ENCODE peak calls at places on chromosomes 6 and 20, in four cellular contexts. K, A, Q and G are unnamed samples.
A peak's percentile ranks its signal among the peaks of the same experiment; 100 is the strongest.

GRCh38 chr6:142500265-142500786 is 198.5 kb downstream of the ADGRG6 start:
- DNase-seq in K (no peak), A (no peak), Q (no peak), G (no peak)

GRCh38 chr6:11296449-11297375 is 64.2 kb upstream of the NEDD9 start:
- DNase-seq in K (no peak), A (no peak), Q (no peak), G (no peak)

GRCh38 chr20:58109918-58110635 is 118.4 kb downstream of the ANKRD60 start:
- DNase-seq in K (no peak), A (no peak), Q (no peak), G (no peak)

GRCh38 chr6:140627002-140627401 is 1252.6 kb upstream of the CITED2 start:
- DNase-seq in K (no peak), A (no peak), Q (no peak), G (no peak)

GRCh38 chr20:573414-574296 is 30.1 kb upstream of the CSNK2A1 start:
- DNase-seq in K (no peak), A (no peak), Q (no peak), G (no peak)

GRCh38 chr20:39822667-39823066 is 860.5 kb downstream of the DHX35 start:
- DNase-seq in K (no peak), A (no peak), Q (no peak), G (peak; percentile 15)

GRCh38 chr6:13559968-13560650 is 14.3 kb upstream of the SIRT5 start:
- DNase-seq in K (no peak), A (no peak), Q (no peak), G (no peak)

GRCh38 chr6:150152891-150153876 is 10.3 kb downstream of the PPP1R14C start:
- DNase-seq in K (no peak), A (no peak), Q (no peak), G (no peak)

GRCh38 chr6:157070403-157071107 is 252.8 kb downstream of the TMEM242 start:
- DNase-seq in K (no peak), A (no peak), Q (peak; percentile 19), G (no peak)

GRCh38 chr6:147684906-147685305 is 176.4 kb downstream of the SAMD5 start:
- DNase-seq in K (no peak), A (no peak), Q (no peak), G (no peak)

GRCh38 chr6:43809417-43810305 is 39.6 kb downstream of the VEGFA start:
- DNase-seq in K (no peak), A (peak; percentile 8), Q (no peak), G (no peak)

GRCh38 chr6:134830945-134831344 is 119.0 kb downstream of the ALDH8A1 start:
- DNase-seq in K (no peak), A (no peak), Q (no peak), G (no peak)

GRCh38 chr20:17077030-17077429 is 149.8 kb upstream of the PCSK2 start:
- DNase-seq in K (no peak), A (no peak), Q (no peak), G (no peak)

GRCh38 chr20:14098261-14098660 is 102.9 kb downstream of the MACROD2 start:
- DNase-seq in K (no peak), A (no peak), Q (no peak), G (no peak)

GRCh38 chr6:141552463-141552862 is 580.3 kb upstream of the GJE1 start:
- DNase-seq in K (no peak), A (peak; percentile 5), Q (no peak), G (no peak)

GRCh38 chr6:54419885-54420284 is 111.6 kb downstream of the TINAG start:
- DNase-seq in K (peak; percentile 71), A (no peak), Q (no peak), G (peak; percentile 85)

GRCh38 chr6:1335367-1336037 is 23.6 kb downstream of the FOXQ1 start:
- DNase-seq in K (peak; percentile 21), A (no peak), Q (no peak), G (peak; percentile 55)

GRCh38 chr20:9978395-9979004 is 56.3 kb upstream of the ANKEF1 start:
- DNase-seq in K (peak; percentile 58), A (peak; percentile 72), Q (peak; percentile 80), G (peak; percentile 49)

GRCh38 chr6:101001012-101001411 is 119.9 kb upstream of the ASCC3 start:
- DNase-seq in K (no peak), A (peak; percentile 57), Q (no peak), G (no peak)

GRCh38 chr20:33313686-33314314 is 30.8 kb downstream of the BPIFB1 start:
- DNase-seq in K (no peak), A (no peak), Q (no peak), G (no peak)

GRCh38 chr6:2196079-2196679 is 49.2 kb downstream of the GMDS start:
- DNase-seq in K (no peak), A (peak; percentile 60), Q (peak; percentile 61), G (no peak)

GRCh38 chr20:8790442-8791074 is 278.3 kb upstream of the PLCB4 start:
- DNase-seq in K (no peak), A (peak; percentile 41), Q (peak; percentile 58), G (no peak)

GRCh38 chr6:53437557-53438202 is 88.9 kb upstream of the ELOVL5 start:
- DNase-seq in K (no peak), A (peak; percentile 64), Q (peak; percentile 61), G (peak; percentile 49)

GRCh38 chr20:6162239-6162638 is 39.4 kb upstream of the FERMT1 start:
- DNase-seq in K (no peak), A (no peak), Q (no peak), G (no peak)

GRCh38 chr6:125107896-125108295 is 45.7 kb upstream of the TPD52L1 start:
- DNase-seq in K (no peak), A (no peak), Q (no peak), G (no peak)

GRCh38 chr6:113396644-113397201 is 460.4 kb upstream of the MARCKS start:
- DNase-seq in K (no peak), A (no peak), Q (no peak), G (no peak)

GRCh38 chr20:63567382-63568169 is 6.5 kb downstream of the HELZ2 start:
- DNase-seq in K (no peak), A (peak; percentile 30), Q (no peak), G (no peak)

GRCh38 chr20:18647777-18648176 is 59.9 kb downstream of the DTD1 start:
- DNase-seq in K (no peak), A (no peak), Q (peak; percentile 30), G (no peak)

GRCh38 chr6:82176616-82177015 is 70.9 kb downstream of the IBTK start:
- DNase-seq in K (no peak), A (no peak), Q (no peak), G (no peak)

GRCh38 chr20:59770270-59770669 is 163.2 kb downstream of the SYCP2 start:
- DNase-seq in K (no peak), A (no peak), Q (peak; percentile 23), G (no peak)

GRCh38 chr6:157593596-157593995 is 212.6 kb downstream of the ZDHHC14 start:
- DNase-seq in K (no peak), A (no peak), Q (no peak), G (no peak)

GRCh38 chr6:132929141-132929540 is 114.8 kb downstream of the RPS12 start:
- DNase-seq in K (no peak), A (no peak), Q (no peak), G (no peak)

GRCh38 chr6:101722991-101723579 is 329.6 kb downstream of the GRIK2 start:
- DNase-seq in K (peak; percentile 88), A (no peak), Q (no peak), G (peak; percentile 78)

GRCh38 chr6:148846778-148847761 is 100.2 kb downstream of the UST start:
- DNase-seq in K (no peak), A (no peak), Q (no peak), G (no peak)

GRCh38 chr6:31702421-31702818 is 704 bp downstream of the ABHD16A start:
- DNase-seq in K (no peak), A (no peak), Q (no peak), G (no peak)

GRCh38 chr6:56708810-56709597 is 66.3 kb upstream of the DST start:
- DNase-seq in K (no peak), A (peak; percentile 54), Q (peak; percentile 62), G (no peak)
- TF ChIP-seq CTCF in K (no peak), A (peak; percentile 86), Q (peak; percentile 73), G (peak; percentile 42)

DNA sequence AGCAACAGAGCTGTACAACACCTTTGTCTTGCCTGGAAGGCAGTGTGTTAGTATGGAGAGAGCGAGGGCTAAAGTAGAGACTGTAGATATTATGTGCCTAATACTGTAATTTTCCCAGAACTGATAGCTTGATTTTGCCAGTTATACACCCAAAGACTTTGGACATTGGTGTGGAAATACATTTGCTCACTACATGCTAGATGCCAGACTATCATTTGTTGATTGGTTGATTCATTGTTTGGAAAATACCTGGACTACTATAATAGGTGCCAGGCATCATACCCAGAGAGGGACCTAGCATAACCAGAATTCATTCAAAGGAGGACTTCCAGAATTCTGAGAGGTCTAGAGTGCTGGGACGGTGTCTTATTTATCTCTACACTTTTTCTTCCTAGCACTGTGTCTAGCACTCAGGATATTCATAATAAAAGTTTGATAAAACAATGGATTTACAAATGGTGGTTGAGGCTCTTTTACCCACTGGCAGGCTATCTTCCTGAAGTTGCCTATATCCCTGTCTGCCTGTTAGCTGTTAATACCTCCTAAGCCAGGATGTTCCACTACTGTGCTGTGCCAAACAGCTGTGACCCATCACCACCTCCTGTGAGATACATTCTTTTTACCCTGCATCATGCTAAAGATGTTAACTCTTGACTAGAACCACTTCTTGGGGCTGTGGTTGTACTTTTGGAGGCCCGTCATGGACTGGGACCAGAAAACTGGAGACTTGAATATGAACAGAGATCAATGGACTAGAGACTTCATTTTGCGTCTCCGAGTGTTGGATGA is 72.2 kb upstream of the FUCA2 start:
- DNase-seq in K (no peak), A (no peak), Q (no peak), G (no peak)
- H3K4me3 ChIP-seq in K (no peak overlapping the region), A (no peak overlapping the region), Q (no peak overlapping the region), G (no peak overlapping the region)

GRCh38 chr6:3296113-3296512 is 37.4 kb downstream of the PSMG4 start:
- DNase-seq in K (no peak), A (no peak), Q (no peak), G (no peak)

GRCh38 chr6:3296537-3297453 is 38.0 kb downstream of the PSMG4 start:
- DNase-seq in K (no peak), A (no peak), Q (no peak), G (no peak)

GRCh38 chr6:3293271-3294155 is 34.8 kb downstream of the PSMG4 start:
- DNase-seq in K (no peak), A (no peak), Q (no peak), G (no peak)

GRCh38 chr6:3294396-3294795 is 35.6 kb downstream of the PSMG4 start:
- DNase-seq in K (no peak), A (no peak), Q (no peak), G (no peak)

GRCh38 chr6:3294921-3295871 is 36.4 kb downstream of the PSMG4 start:
- DNase-seq in K (no peak), A (peak; percentile 20), Q (peak; percentile 63), G (no peak)
- TF ChIP-seq CTCF in K (no peak), A (peak; percentile 40), Q (peak; percentile 46), G (no peak)

DNA sequence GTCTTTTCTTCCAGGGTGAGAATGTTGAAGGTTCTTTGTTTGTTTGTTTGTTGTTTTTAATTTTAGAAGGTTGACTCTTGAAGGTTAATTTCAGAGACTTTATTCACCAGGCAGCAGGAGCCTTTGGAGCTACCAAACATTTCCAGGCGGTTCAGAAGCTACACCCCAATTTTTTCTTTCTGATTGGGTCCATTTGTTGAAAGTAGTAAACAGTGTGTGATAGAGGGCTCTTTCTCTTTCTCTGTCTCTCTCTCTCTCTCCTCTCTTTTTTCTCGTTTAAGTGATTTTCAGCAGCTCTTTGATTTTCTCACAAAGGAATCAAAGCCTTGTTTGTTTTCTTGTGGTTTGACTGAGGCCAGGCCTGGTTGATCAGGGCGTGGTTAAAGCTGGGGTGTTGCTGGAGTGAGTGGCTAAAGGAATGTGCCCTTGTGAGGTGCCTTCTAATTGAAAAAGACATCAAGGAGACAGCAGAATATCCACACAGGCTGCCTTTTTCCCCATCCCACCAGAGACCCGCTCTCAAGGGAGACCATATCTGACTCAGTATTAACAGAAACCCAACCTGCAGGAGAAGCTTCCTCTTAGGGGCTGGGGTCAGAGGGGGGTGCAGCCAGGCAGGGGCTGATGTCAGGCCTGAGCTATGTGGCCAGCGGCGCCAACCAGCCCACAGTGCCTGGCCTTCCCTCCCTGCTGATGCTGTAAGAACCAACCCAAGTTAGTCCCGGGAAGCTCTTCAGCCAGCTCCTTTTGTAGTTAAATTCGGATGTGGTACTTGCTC is 40.4 kb upstream of the NAA20 start:
- DNase-seq in K (no peak), A (no peak), Q (peak; percentile 60), G (peak; percentile 51)
- H3K4me3 ChIP-seq in K (peak overlapping the region; percentile 90), A (no peak overlapping the region), Q (no peak overlapping the region), G (peak overlapping the region; percentile 82)